ENCODE peak calls at places on chromosomes 16 and 17, in six cellular contexts. D, S, G, W, O and M are unnamed samples.

GRCh38 chr16:20004931-20005330 is 68.8 kb downstream of the GPR139 start:
- DNase-seq in D (no peak), S (no peak), G (no peak), W (no peak), O (no peak), M (no peak)

GRCh38 chr17:49776864-49777263 is 11.6 kb upstream of the KAT7 start:
- DNase-seq in D (no peak), S (no peak), G (no peak), W (no peak), O (no peak), M (no peak)

GRCh38 chr17:39208893-39209292 is 8.8 kb downstream of the RPL19 start:
- DNase-seq in D (peak), S (no peak), G (no peak), W (no peak), O (no peak), M (peak)

GRCh38 chr16:66728117-66728787 is 23.2 kb downstream of the DYNC1LI2 start:
- DNase-seq in D (peak), S (peak), G (peak), W (no peak), O (no peak), M (peak)

GRCh38 chr17:46025510-46025909 is 26.5 kb downstream of the STH start:
- DNase-seq in D (no peak), S (no peak), G (no peak), W (no peak), O (no peak), M (no peak)

GRCh38 chr17:77313831-77314230 is 173.1 kb downstream of the SEC14L1 start:
- DNase-seq in D (no peak), S (no peak), G (no peak), W (no peak), O (peak), M (no peak)

GRCh38 chr16:27322858-27323780 is 9.3 kb downstream of the IL4R start:
- DNase-seq in D (peak), S (no peak), G (no peak), W (no peak), O (peak), M (no peak)

GRCh38 chr17:34368455-34369195 is 5.6 kb upstream of the CCL1 start:
- DNase-seq in D (no peak), S (no peak), G (no peak), W (no peak), O (no peak), M (no peak)

GRCh38 chr17:30970757-30971567 is at the start of gene RNF135:
- DNase-seq in D (peak), S (peak), G (peak), W (peak), O (no peak), M (peak)

GRCh38 chr16:71784093-71784492 is 24.5 kb downstream of the AP1G1 start:
- DNase-seq in D (no peak), S (no peak), G (no peak), W (no peak), O (no peak), M (no peak)

GRCh38 chr17:16639438-16639837 is 14.2 kb downstream of the ZNF624 start:
- DNase-seq in D (no peak), S (no peak), G (no peak), W (no peak), O (no peak), M (no peak)

GRCh38 chr16:8686031-8686621 is 11.7 kb downstream of the ABAT start:
- DNase-seq in D (peak), S (peak), G (no peak), W (no peak), O (no peak), M (peak)

GRCh38 chr17:28199728-28200127 is 119.3 kb upstream of the TMEM97 start:
- DNase-seq in D (no peak), S (no peak), G (no peak), W (no peak), O (no peak), M (peak)

GRCh38 chr16:89607453-89607852 is 6.0 kb upstream of the DPEP1 start:
- DNase-seq in D (no peak), S (no peak), G (no peak), W (no peak), O (no peak), M (no peak)

GRCh38 chr16:85767569-85767968 is 16.7 kb upstream of the C16orf74 start:
- DNase-seq in D (no peak), S (no peak), G (peak), W (peak), O (no peak), M (no peak)

GRCh38 chr16:31880322-31880979 is 6.8 kb downstream of the ZNF267 start:
- DNase-seq in D (no peak), S (no peak), G (peak), W (no peak), O (no peak), M (peak)

GRCh38 chr17:19533718-19534561 is at the start of gene SLC47A1:
- DNase-seq in D (no peak), S (peak), G (peak), W (no peak), O (peak), M (peak)

GRCh38 chr17:1676401-1676800 is 8.3 kb downstream of the PRPF8 start:
- DNase-seq in D (no peak), S (no peak), G (no peak), W (no peak), O (no peak), M (no peak)

GRCh38 chr16:80122155-80122554 is 418.6 kb upstream of the DYNLRB2 start:
- DNase-seq in D (no peak), S (peak), G (no peak), W (no peak), O (no peak), M (peak)

GRCh38 chr16:11296351-11296705 is 15.2 kb upstream of the PRM1 start:
- DNase-seq in D (no peak), S (no peak), G (no peak), W (no peak), O (no peak), M (no peak)

GRCh38 chr16:11296706-11297491 is 15.8 kb upstream of the PRM1 start:
- DNase-seq in D (peak), S (peak), G (no peak), W (no peak), O (no peak), M (no peak)

GRCh38 chr16:11295672-11296071 is 14.5 kb upstream of the PRM1 start:
- DNase-seq in D (no peak), S (no peak), G (no peak), W (no peak), O (no peak), M (no peak)

GRCh38 chr16:11298143-11298900 is 17.2 kb upstream of the PRM1 start:
- DNase-seq in D (no peak), S (no peak), G (no peak), W (no peak), O (no peak), M (no peak)

DNA sequence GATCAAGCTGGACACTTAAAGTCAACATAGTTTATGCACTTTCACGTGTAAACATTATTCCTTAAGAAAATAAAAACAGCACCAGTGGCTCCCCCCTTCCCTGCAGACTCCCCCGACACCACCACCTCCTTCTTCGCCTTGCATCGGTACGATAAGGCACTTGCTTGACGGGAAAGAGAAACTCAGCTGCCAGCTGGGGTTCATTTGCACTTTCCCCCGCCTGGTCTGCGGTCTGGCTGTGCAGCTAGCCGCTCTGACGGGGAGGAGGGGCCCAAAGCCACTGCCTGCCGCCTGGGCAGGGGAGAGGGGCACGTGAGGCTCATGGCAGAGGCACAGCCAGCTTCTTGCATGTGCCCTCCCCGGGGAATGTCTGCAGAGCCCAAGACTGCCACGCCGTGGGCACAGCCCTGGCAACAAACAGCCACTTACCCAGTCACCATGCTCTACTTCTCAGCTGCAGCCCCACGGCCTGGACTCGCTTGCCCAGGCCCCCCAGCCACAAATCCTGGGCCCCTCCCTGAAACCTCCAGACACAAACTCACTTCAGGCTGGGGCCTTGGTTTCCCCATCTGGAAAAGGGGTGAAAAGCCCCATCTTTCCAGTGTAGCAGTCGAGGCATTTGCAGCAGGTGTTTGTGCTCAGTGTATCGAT is 16.5 kb upstream of the PRM1 start:
- DNase-seq in D (peak), S (peak), G (peak), W (no peak), O (no peak), M (peak)
- TF ChIP-seq CTCF in D (no peak), S (no peak), G (no peak), W (peak), O (peak), M (no peak)

GRCh38 chr17:7858487-7858832 is 657 bp downstream of the CYB5D1 start:
- DNase-seq in D (no peak), S (peak), G (peak), W (no peak), O (no peak), M (peak)
- TF ChIP-seq CTCF in D (peak), S (peak), G (peak), W (peak), O (peak), M (peak)

GRCh38 chr16:61014869-61015268 is 1021.4 kb downstream of the CDH8 start:
- DNase-seq in D (no peak), S (no peak), G (no peak), W (no peak), O (no peak), M (no peak)
- TF ChIP-seq CTCF in D (no peak), S (no peak), G (no peak), W (no peak), O (no peak), M (no peak)

DNA sequence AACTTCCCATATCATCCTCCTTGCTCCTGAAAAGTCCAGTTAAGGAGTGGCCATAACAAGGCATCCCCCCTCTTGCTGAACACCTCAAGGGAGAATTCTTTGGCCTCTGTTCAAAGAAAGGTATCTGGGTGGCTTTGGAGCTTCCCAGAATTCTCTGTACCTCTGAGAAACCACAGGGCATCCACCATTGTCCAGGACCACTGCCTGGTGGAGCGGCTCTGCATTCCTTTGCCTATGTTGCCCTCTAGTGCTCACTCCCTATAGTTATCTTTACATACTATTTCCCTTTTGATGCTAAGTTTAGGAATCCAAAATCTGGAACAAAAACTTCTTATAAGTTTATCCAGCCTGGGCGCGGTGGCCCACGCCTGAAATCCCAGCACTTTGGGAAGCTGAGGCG is 30.3 kb downstream of the CHD9NB start:
- DNase-seq in D (peak), S (peak), G (peak), W (no peak), O (no peak), M (peak)
- TF ChIP-seq CTCF in D (peak), S (peak), G (peak), W (peak), O (peak), M (peak)